ENCODE peak calls at places on chromosomes 2 and 18, in eight cellular contexts. J is vagina, L is stomach, A is ovary, N is Peyer's patch, W is HCT116, F is heart left ventricle, O is right lobe of liver. Z is an unnamed sample.
A peak's percentile ranks its signal among the peaks of the same experiment; 100 is the strongest.

GRCh38 chr2:234075947-234076346 is 25.4 kb downstream of the SPP2 start:
- DNase-seq in L (no peak), A (no peak), F (no peak), J (no peak), N (no peak), W (no peak), O (no peak), Z (no peak)

GRCh38 chr2:231662811-231663457 is 45.4 kb upstream of the PTMA start:
- DNase-seq in L (no peak), W (no peak), A (no peak), J (no peak), O (no peak), N (peak; percentile 65), F (no peak), Z (no peak)

GRCh38 chr2:152647417-152648010 is 69.7 kb downstream of the PRPF40A start:
- DNase-seq in A (peak; percentile 60), O (peak; percentile 68), W (no peak), F (peak; percentile 68), J (no peak), L (peak; percentile 81), N (peak; percentile 74), Z (no peak)

GRCh38 chr18:31504455-31505147 is 6.6 kb downstream of the DSG2 start:
- DNase-seq in N (no peak), J (no peak), A (no peak), O (no peak), L (no peak), W (no peak), F (no peak), Z (no peak)

GRCh38 chr18:36094431-36094830 is 27.1 kb upstream of the RPRD1A start:
- DNase-seq in L (no peak), N (no peak), O (no peak), W (no peak), F (no peak), J (no peak), A (no peak), Z (no peak)

GRCh38 chr2:25567406-25567805 is 106.0 kb downstream of the DTNB start:
- DNase-seq in F (no peak), O (no peak), J (no peak), N (no peak), W (peak; percentile 10), L (no peak), A (no peak), Z (peak; percentile 14)

GRCh38 chr18:41096504-41096903 is 858.5 kb upstream of the PIK3C3 start:
- DNase-seq in O (no peak), A (no peak), J (no peak), L (no peak), W (no peak), N (no peak), F (no peak), Z (no peak)

GRCh38 chr18:10010611-10011015 is 96.8 kb downstream of the VAPA start:
- DNase-seq in F (peak; percentile 83), W (no peak), O (no peak), L (peak; percentile 32), A (peak; percentile 65), N (peak; percentile 55), J (peak; percentile 93), Z (no peak)

GRCh38 chr2:232190796-232191195 is 187.8 kb upstream of the ALPP start:
- DNase-seq in W (no peak), L (no peak), A (no peak), J (no peak), O (no peak), F (no peak), N (no peak), Z (no peak)

GRCh38 chr2:174510583-174511189 is 23.9 kb upstream of the GPR155 start:
- DNase-seq in L (no peak), A (no peak), W (peak; percentile 52), F (no peak), J (no peak), O (no peak), N (no peak), Z (no peak)

GRCh38 chr2:24643051-24643450 is 150.1 kb downstream of the PTRHD1 start:
- DNase-seq in J (no peak), O (no peak), W (no peak), L (no peak), A (no peak), N (no peak), F (no peak), Z (no peak)

GRCh38 chr2:17892726-17893534 is 14.5 kb downstream of the KCNS3 start:
- DNase-seq in L (peak; percentile 37), J (no peak), O (no peak), F (no peak), A (no peak), W (no peak), N (no peak), Z (no peak)

GRCh38 chr2:1868683-1869141 is 124.4 kb upstream of the PXDN start:
- DNase-seq in L (no peak), N (no peak), J (no peak), A (no peak), F (no peak), O (no peak), W (no peak), Z (no peak)

DNA sequence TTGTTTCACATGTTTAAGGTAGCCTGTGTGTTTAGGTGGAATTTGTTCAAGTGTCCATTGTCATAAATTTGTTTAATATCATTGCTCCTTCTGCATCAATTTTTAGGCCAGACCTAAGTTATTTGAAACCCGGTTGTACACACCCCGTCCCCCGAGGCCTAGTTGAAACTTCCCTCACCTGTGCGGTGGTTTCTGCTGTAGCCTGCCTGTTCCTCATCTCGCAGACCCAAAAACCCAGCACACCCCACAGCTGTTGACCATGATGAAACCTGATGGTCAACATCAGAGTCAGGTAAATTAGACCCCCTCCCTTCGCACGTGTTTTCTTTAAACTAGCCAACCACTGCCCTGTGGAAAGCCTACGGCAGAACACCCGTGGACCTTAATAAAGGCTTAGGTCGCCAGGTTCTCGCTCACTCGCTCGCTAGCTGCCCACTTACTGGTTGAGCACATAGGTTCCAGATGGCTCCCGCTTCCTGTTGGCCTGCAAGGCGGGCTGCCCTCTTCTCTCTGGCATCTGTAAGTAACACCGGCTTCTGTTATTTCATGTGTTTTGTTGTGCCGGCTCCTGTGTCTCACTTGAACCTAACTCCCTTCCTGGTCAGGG is 64.4 kb downstream of the EML6 start:
- DNase-seq in J (no peak), A (no peak), W (no peak), N (no peak), F (no peak), O (no peak), L (no peak), Z (no peak)
- TF ChIP-seq POLR2A in J (no peak), A (no peak), W (no peak), N (no peak), F (no peak), O (no peak), L (no peak), Z (no peak)

GRCh38 chr2:238427435-238428162 is 872 bp downstream of the ASB1 start:
- DNase-seq in O (no peak), F (no peak), A (no peak), W (no peak), J (no peak), L (peak; percentile 18), N (no peak), Z (no peak)
- TF ChIP-seq POLR2A in O (no peak), F (no peak), A (no peak), W (no peak), J (no peak), L (no peak), N (no peak), Z (no peak)

GRCh38 chr2:98293003-98293402 is 53.3 kb upstream of the CNGA3 start:
- DNase-seq in A (no peak), L (no peak), J (no peak), O (no peak), W (no peak), N (no peak), F (no peak), Z (no peak)

GRCh38 chr2:98295275-98295674 is 51.0 kb upstream of the CNGA3 start:
- DNase-seq in A (no peak), J (no peak), W (no peak), L (no peak), N (no peak), F (no peak), O (peak; percentile 77), Z (no peak)

GRCh38 chr2:98295721-98296414 is 50.4 kb upstream of the CNGA3 start:
- DNase-seq in A (no peak), O (no peak), L (no peak), F (no peak), J (no peak), W (no peak), N (no peak), Z (no peak)

GRCh38 chr2:98294711-98295110 is 51.5 kb upstream of the CNGA3 start:
- DNase-seq in N (no peak), O (no peak), W (no peak), A (no peak), L (no peak), F (no peak), J (no peak), Z (no peak)

DNA sequence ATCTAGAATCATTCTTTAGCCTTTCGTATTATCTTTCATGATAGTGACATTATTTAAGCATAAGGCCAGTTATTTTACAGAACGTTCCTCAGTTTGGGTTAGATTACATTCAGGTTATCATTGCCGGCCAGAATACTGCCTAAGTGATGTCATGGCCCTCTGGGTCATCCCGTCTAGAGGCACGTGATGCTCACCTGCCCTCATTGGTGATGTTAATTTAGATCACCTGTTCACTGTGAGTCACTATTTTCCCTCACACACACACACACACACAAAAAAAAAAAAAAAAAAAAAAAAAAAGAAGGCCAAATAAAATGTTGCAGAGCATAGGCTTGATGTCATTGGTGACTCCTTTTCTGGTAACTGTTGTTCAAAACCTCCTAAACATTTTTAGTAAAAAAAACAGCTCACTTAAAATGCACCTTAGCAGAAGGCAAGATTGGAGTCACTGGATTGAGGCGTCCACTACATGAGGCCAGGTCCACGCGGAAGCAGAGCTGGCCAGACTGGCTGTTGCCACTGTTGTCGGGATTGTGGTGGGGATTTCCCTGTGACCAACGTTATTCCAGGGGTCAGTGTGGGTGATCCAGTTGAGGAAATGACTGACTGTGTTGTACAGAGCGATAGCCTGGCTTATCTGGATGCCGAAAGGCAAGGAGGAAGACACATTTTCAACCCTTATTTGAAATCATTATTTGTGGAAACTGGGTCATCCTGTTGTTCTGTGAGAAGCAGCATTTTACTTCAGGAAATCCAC is 52.1 kb upstream of the CNGA3 start:
- DNase-seq in O (no peak), L (peak; percentile 72), A (no peak), F (no peak), J (no peak), N (no peak), W (no peak), Z (no peak)
- TF ChIP-seq POLR2A in O (no peak), L (no peak), A (no peak), F (no peak), J (no peak), N (no peak), W (no peak), Z (no peak)

GRCh38 chr2:219000569-219000960 is 7.3 kb upstream of the CRYBA2 start:
- DNase-seq in N (no peak), L (peak; percentile 61), J (no peak), O (no peak), W (no peak), A (no peak), F (no peak), Z (no peak)

GRCh38 chr2:219003267-219003634 is 10.0 kb upstream of the CRYBA2 start:
- DNase-seq in L (no peak), O (no peak), J (no peak), W (no peak), N (no peak), F (no peak), A (no peak), Z (no peak)

GRCh38 chr2:219001100-219001576 is 7.9 kb upstream of the CRYBA2 start:
- DNase-seq in O (no peak), A (no peak), L (no peak), N (no peak), J (no peak), F (no peak), W (no peak), Z (no peak)

GRCh38 chr2:219002395-219003266 is 9.4 kb upstream of the CRYBA2 start:
- DNase-seq in L (peak; percentile 88), J (no peak), F (no peak), W (peak; percentile 60), O (peak; percentile 93), A (no peak), N (peak; percentile 84), Z (peak; percentile 65)

GRCh38 chr2:219001577-219002394 is 8.6 kb upstream of the CRYBA2 start:
- DNase-seq in L (peak; percentile 95), A (no peak), W (peak; percentile 40), J (no peak), F (no peak), O (peak; percentile 97), N (peak; percentile 92), Z (no peak)
- TF ChIP-seq POLR2A in L (peak; percentile 94), A (no peak), W (no peak), J (no peak), F (no peak), O (peak; percentile 68), N (peak; percentile 96), Z (no peak)

Z was measured in H54.